ENCODE peak calls at places on chromosomes 3 and 15, in six cellular contexts. J is GM12892, T is SK-N-SH, C is K562, K is GM12878, V is H1. Z is an unnamed sample.

GRCh38 chr3:151818361-151818760 is 4.4 kb downstream of the AADAC start:
- DNase-seq in J (no peak), T (no peak), C (no peak), K (no peak), V (no peak), Z (no peak)

GRCh38 chr3:180277036-180277435 is 240.3 kb upstream of the PEX5L start:
- DNase-seq in J (no peak), T (no peak), C (no peak), K (no peak), V (no peak), Z (no peak)

GRCh38 chr3:155676252-155676981 is 68.5 kb downstream of the PLCH1 start:
- DNase-seq in J (no peak), T (peak; percentile 39), C (no peak), K (no peak), V (no peak), Z (no peak)

GRCh38 chr15:97968380-97968779 is 7.9 kb downstream of the ARRDC4 start:
- DNase-seq in J (no peak), T (no peak), C (no peak), K (no peak), V (no peak), Z (no peak)

GRCh38 chr15:71634820-71635219 is 175.5 kb upstream of the NR2E3 start:
- DNase-seq in J (no peak), T (peak; percentile 24), C (no peak), K (no peak), V (no peak), Z (no peak)

GRCh38 chr15:90099868-90100854 is 2.1 kb downstream of the IDH2 start:
- DNase-seq in J (no peak), T (no peak), C (no peak), K (no peak), V (no peak), Z (no peak)

GRCh38 chr3:107710851-107711250 is 188.1 kb downstream of the BBX start:
- DNase-seq in J (no peak), T (no peak), C (peak; percentile 9), K (no peak), V (no peak), Z (no peak)

GRCh38 chr15:80835338-80835737 is 56.2 kb downstream of the CEMIP start:
- DNase-seq in J (no peak), T (no peak), C (no peak), K (no peak), V (peak; percentile 63), Z (no peak)

GRCh38 chr15:39030291-39031070 is 465.9 kb upstream of the RASGRP1 start:
- DNase-seq in J (no peak), T (no peak), C (no peak), K (no peak), V (no peak), Z (no peak)

GRCh38 chr3:64684715-64685261 is 3.0 kb downstream of the ADAMTS9 start:
- DNase-seq in J (no peak), T (peak; percentile 49), C (no peak), K (no peak), V (peak; percentile 61), Z (no peak)

GRCh38 chr15:67180514-67181191 is 73.8 kb downstream of the AAGAB start:
- DNase-seq in J (no peak), T (peak; percentile 60), C (no peak), K (no peak), V (no peak), Z (no peak)
- TF ChIP-seq TAF1 in J (no peak), T (no peak), C (no peak), K (no peak), V (no peak), Z (no peak)

GRCh38 chr3:159825216-159825854 is 163.3 kb upstream of the IL12A start:
- DNase-seq in J (no peak), T (peak; percentile 32), C (no peak), K (no peak), V (no peak), Z (no peak)
- TF ChIP-seq TAF1 in J (no peak), T (no peak), C (no peak), K (no peak), V (no peak), Z (no peak)

GRCh38 chr3:111521881-111522280 is 20.1 kb upstream of the CD96 start:
- DNase-seq in J (no peak), T (no peak), C (no peak), K (no peak), V (no peak), Z (no peak)
- TF ChIP-seq TAF1 in J (no peak), T (no peak), C (no peak), K (no peak), V (no peak), Z (no peak)

GRCh38 chr3:196624907-196625306 is 14.6 kb upstream of the NRROS start:
- DNase-seq in J (no peak), T (no peak), C (no peak), K (no peak), V (no peak), Z (no peak)
- TF ChIP-seq TAF1 in J (no peak), T (no peak), C (no peak), K (no peak), V (no peak), Z (no peak)

GRCh38 chr15:93362203-93362602 is 273.2 kb upstream of the RGMA start:
- DNase-seq in J (no peak), T (no peak), C (no peak), K (no peak), V (peak; percentile 69), Z (no peak)
- TF ChIP-seq TAF1 in J (no peak), T (no peak), C (no peak), K (no peak), V (no peak), Z (no peak)

GRCh38 chr15:93178371-93178770 is 89.4 kb upstream of the RGMA start:
- DNase-seq in J (no peak), T (no peak), C (no peak), K (no peak), V (no peak), Z (no peak)

GRCh38 chr15:93180656-93181055 is 91.6 kb upstream of the RGMA start:
- DNase-seq in J (no peak), T (no peak), C (no peak), K (no peak), V (no peak), Z (no peak)

GRCh38 chr15:93180128-93180527 is 91.1 kb upstream of the RGMA start:
- DNase-seq in J (no peak), T (no peak), C (no peak), K (no peak), V (no peak), Z (no peak)

GRCh38 chr15:93179704-93180103 is 90.7 kb upstream of the RGMA start:
- DNase-seq in J (no peak), T (peak; percentile 54), C (no peak), K (no peak), V (peak; percentile 59), Z (no peak)

DNA sequence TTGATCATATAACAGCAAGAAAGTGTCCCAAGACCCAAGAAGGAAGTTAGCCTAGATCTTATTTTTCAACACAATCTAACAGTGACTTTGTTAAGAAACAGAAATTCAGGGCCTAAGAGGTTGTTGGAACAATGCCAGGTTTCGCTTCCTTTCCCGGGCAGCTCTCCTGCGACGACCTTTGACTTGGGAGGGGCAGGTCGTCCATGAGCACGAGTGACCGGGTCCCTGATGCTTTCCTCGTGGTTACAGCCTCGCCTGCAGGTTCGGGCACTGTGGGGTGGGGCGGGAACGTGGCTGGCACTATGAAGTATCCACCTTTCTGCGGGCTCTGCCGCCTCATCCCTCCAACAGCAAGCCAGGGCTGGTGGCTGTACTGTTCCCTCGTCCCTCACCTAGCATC is 90.1 kb upstream of the RGMA start:
- DNase-seq in J (no peak), T (peak; percentile 24), C (peak; percentile 12), K (peak; percentile 8), V (no peak), Z (no peak)
- TF ChIP-seq TAF1 in J (no peak), T (no peak), C (no peak), K (no peak), V (no peak), Z (no peak)

GRCh38 chr15:94352940-94353820 is 121.8 kb downstream of the MCTP2 start:
- DNase-seq in J (no peak), T (no peak), C (no peak), K (no peak), V (no peak), Z (no peak)
- TF ChIP-seq TAF1 in J (no peak), T (no peak), C (no peak), K (no peak), V (no peak), Z (no peak)

GRCh38 chr15:65645392-65645791 is 23.7 kb downstream of the SLC24A1 start:
- DNase-seq in J (no peak), T (no peak), C (no peak), K (no peak), V (no peak), Z (no peak)

GRCh38 chr15:65644282-65644681 is 22.5 kb downstream of the SLC24A1 start:
- DNase-seq in J (no peak), T (no peak), C (no peak), K (no peak), V (no peak), Z (no peak)

GRCh38 chr15:65641723-65642475 is 20.2 kb downstream of the SLC24A1 start:
- DNase-seq in J (no peak), T (peak; percentile 25), C (no peak), K (no peak), V (no peak), Z (no peak)

GRCh38 chr15:65639509-65639908 is 17.8 kb downstream of the SLC24A1 start:
- DNase-seq in J (no peak), T (no peak), C (no peak), K (no peak), V (no peak), Z (no peak)

GRCh38 chr15:65642588-65642987 is 20.9 kb downstream of the SLC24A1 start:
- DNase-seq in J (no peak), T (no peak), C (no peak), K (no peak), V (no peak), Z (no peak)
- TF ChIP-seq TAF1 in J (no peak), T (no peak), C (no peak), K (no peak), V (no peak), Z (no peak)

DNA sequence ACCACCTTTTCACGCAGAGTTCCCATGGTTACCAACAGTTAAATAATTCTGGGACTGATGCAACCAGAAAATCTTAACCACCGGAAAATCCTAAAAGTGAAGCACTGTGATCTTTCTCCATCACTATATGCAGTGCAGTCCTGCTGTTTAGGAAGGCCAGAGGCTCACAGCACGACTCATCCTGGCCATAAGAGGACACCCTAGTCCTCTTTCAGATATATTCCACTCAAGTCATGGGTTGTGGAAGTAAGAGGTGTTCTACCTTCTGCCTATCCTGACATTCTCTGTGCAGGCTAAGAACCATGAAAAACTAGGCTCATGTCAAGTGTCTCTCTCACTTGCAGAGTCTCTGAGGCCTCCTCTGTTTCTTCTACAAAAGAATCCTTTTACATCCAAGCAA is 67.2 kb downstream of the DHX30 start:
- DNase-seq in J (no peak), T (no peak), C (no peak), K (no peak), V (no peak), Z (no peak)
- TF ChIP-seq TAF1 in J (no peak), T (no peak), C (no peak), K (no peak), V (no peak), Z (no peak)

GRCh38 chr3:190618349-190619030 is 104.6 kb downstream of the IL1RAP start:
- DNase-seq in J (no peak), T (no peak), C (no peak), K (no peak), V (no peak), Z (no peak)
- TF ChIP-seq TAF1 in J (no peak), T (no peak), C (no peak), K (no peak), V (no peak), Z (no peak)